ENCODE peak calls at places on chromosomes 13 and 19, in six cellular contexts. O is tibial artery, G is skeletal muscle cell, X is M059J, E is lung, P is HT-29. V is an unnamed sample.

GRCh38 chr13:37602743-37603381 is 4.3 kb upstream of the POSTN start:
- DNase-seq in O (no peak), G (no peak), X (peak), E (no peak), P (peak), V (peak)

GRCh38 chr13:101627556-101627943 is 175.1 kb downstream of the ITGBL1 start:
- DNase-seq in O (no peak), G (no peak), X (peak), E (no peak), P (peak), V (no peak)

GRCh38 chr19:45160870-45161714 is at the start of gene NKPD1:
- DNase-seq in O (no peak), G (no peak), X (no peak), E (peak), P (peak), V (no peak)

GRCh38 chr19:14416743-14417214 is 2.4 kb downstream of the DDX39A start:
- DNase-seq in O (peak), G (no peak), X (no peak), E (no peak), P (no peak), V (peak)

GRCh38 chr13:113843864-113844556 is 19.9 kb downstream of the GAS6 start:
- DNase-seq in O (peak), G (no peak), X (no peak), E (no peak), P (no peak), V (no peak)

GRCh38 chr19:35279985-35280821 is 2.1 kb upstream of the HAMP start:
- DNase-seq in O (no peak), G (no peak), X (no peak), E (no peak), P (no peak), V (peak)

GRCh38 chr13:105773887-105774538 is 761.4 kb downstream of the EFNB2 start:
- DNase-seq in O (no peak), G (no peak), X (peak), E (no peak), P (peak), V (no peak)

GRCh38 chr13:33289966-33290365 is 4.4 kb upstream of the STARD13 start:
- DNase-seq in O (no peak), G (no peak), X (no peak), E (no peak), P (no peak), V (no peak)

GRCh38 chr13:44577236-44578063 is 1.3 kb upstream of the TSC22D1 start:
- DNase-seq in O (peak), G (peak), X (peak), E (peak), P (peak), V (peak)

GRCh38 chr19:7142771-7143170 is 73.3 kb downstream of the ZNF557 start:
- DNase-seq in O (no peak), G (no peak), X (no peak), E (no peak), P (no peak), V (no peak)

GRCh38 chr13:100721885-100722512 is 47.4 kb upstream of the TMTC4 start:
- DNase-seq in O (peak), G (peak), X (peak), E (peak), P (peak), V (peak)

GRCh38 chr19:45470147-45471081 is 2.6 kb downstream of the FOSB start:
- DNase-seq in O (peak), G (no peak), X (peak), E (no peak), P (peak), V (no peak)

GRCh38 chr13:20482275-20482761 is 43.3 kb downstream of the CRYL1 start:
- DNase-seq in O (no peak), G (no peak), X (no peak), E (no peak), P (peak), V (no peak)

GRCh38 chr13:46605089-46605488 is 52.1 kb downstream of the LRCH1 start:
- DNase-seq in O (no peak), G (no peak), X (no peak), E (no peak), P (no peak), V (no peak)

GRCh38 chr13:102401755-102402154 is at the start of gene FGF14:
- DNase-seq in O (no peak), G (no peak), X (no peak), E (no peak), P (no peak), V (no peak)

GRCh38 chr19:43664008-43664407 is 6.0 kb downstream of the PLAUR start:
- DNase-seq in O (peak), G (no peak), X (no peak), E (no peak), P (no peak), V (peak)

GRCh38 chr13:73971481-73971880 is 162.7 kb downstream of the KLF12 start:
- DNase-seq in O (no peak), G (no peak), X (no peak), E (no peak), P (no peak), V (peak)

GRCh38 chr19:7868671-7869452 is 5.3 kb downstream of the PRR36 start:
- DNase-seq in O (peak), G (no peak), X (no peak), E (peak), P (peak), V (peak)

GRCh38 chr19:12676384-12676792 is 5.3 kb downstream of the DHPS start:
- DNase-seq in O (peak), G (no peak), X (peak), E (peak), P (peak), V (peak)

GRCh38 chr13:37747071-37747612 is 122.4 kb downstream of the TRPC4 start:
- DNase-seq in O (no peak), G (peak), X (peak), E (no peak), P (peak), V (no peak)

GRCh38 chr19:51702103-51702753 is 9.1 kb downstream of the SPACA6 start:
- DNase-seq in O (peak), G (no peak), X (no peak), E (peak), P (peak), V (peak)

GRCh38 chr19:11377237-11377636 is 2.8 kb downstream of the SWSAP1 start:
- DNase-seq in O (peak), G (peak), X (peak), E (no peak), P (peak), V (peak)

GRCh38 chr19:4374451-4375163 is 25.7 kb downstream of the SH3GL1 start:
- DNase-seq in O (peak), G (peak), X (peak), E (peak), P (peak), V (no peak)

GRCh38 chr19:34402074-34402600 is 2.1 kb upstream of the PDCD2L start:
- DNase-seq in O (no peak), G (no peak), X (no peak), E (no peak), P (peak), V (no peak)

GRCh38 chr13:43846496-43846895 is 33.0 kb downstream of the CCDC122 start:
- DNase-seq in O (no peak), G (peak), X (no peak), E (no peak), P (no peak), V (no peak)

GRCh38 chr13:74136089-74136658 is 2.0 kb upstream of the KLF12 start:
- DNase-seq in O (peak), G (no peak), X (peak), E (no peak), P (peak), V (peak)

GRCh38 chr13:58018865-58019264 is 387.3 kb downstream of the PCDH17 start:
- DNase-seq in O (no peak), G (no peak), X (no peak), E (no peak), P (no peak), V (no peak)

GRCh38 chr13:108985166-108985565 is 355.8 kb downstream of the MYO16 start:
- DNase-seq in O (no peak), G (no peak), X (peak), E (no peak), P (no peak), V (no peak)

GRCh38 chr13:93603043-93603442 is 376.4 kb downstream of the GPC6 start:
- DNase-seq in O (no peak), G (peak), X (peak), E (no peak), P (no peak), V (no peak)

GRCh38 chr13:85316501-85316900 is 482.7 kb downstream of the SLITRK6 start:
- DNase-seq in O (no peak), G (no peak), X (no peak), E (no peak), P (no peak), V (no peak)

GRCh38 chr13:89212186-89212585 is 1541.0 kb downstream of the SLITRK5 start:
- DNase-seq in O (no peak), G (no peak), X (no peak), E (no peak), P (no peak), V (no peak)

GRCh38 chr19:40144947-40145748 is 46.1 kb upstream of the MAP3K10 start:
- DNase-seq in O (no peak), G (no peak), X (no peak), E (no peak), P (no peak), V (peak)

GRCh38 chr19:53771133-53771532 is 53.0 kb downstream of the NLRP12 start:
- DNase-seq in O (no peak), G (no peak), X (no peak), E (no peak), P (peak), V (no peak)

GRCh38 chr13:44874886-44875630 is 114.2 kb downstream of the NUFIP1 start:
- DNase-seq in O (no peak), G (no peak), X (peak), E (no peak), P (no peak), V (no peak)

GRCh38 chr13:28251462-28251861 is 113.1 kb downstream of the PAN3 start:
- DNase-seq in O (no peak), G (no peak), X (no peak), E (no peak), P (no peak), V (no peak)

GRCh38 chr13:80363890-80364503 is 23.1 kb upstream of the SPRY2 start:
- DNase-seq in O (no peak), G (no peak), X (peak), E (no peak), P (peak), V (peak)

GRCh38 chr19:6721773-6722172 is 1.3 kb upstream of the C3 start:
- DNase-seq in O (no peak), G (no peak), X (no peak), E (no peak), P (no peak), V (peak)

GRCh38 chr19:34173145-34173956 is 1.0 kb downstream of the LSM14A start:
- DNase-seq in O (no peak), G (no peak), X (peak), E (peak), P (peak), V (peak)

GRCh38 chr13:59413121-59413520 is 750.6 kb downstream of the DIAPH3 start:
- DNase-seq in O (no peak), G (no peak), X (peak), E (no peak), P (peak), V (no peak)

V was measured in OCI-LY7.